ENCODE peak calls at places on chromosomes 3 and 15, in five cellular contexts. One of them, this sample, is unnamed.
A peak's percentile ranks its signal among the peaks of the same experiment; 100 is the strongest.

GRCh38 chr3:51997935-51998596 is 2.4 kb upstream of the RPL29 start:
- DNase-seq in AG04450: no peak
- DNase-seq in CD4-positive, alpha-beta T cell: no peak
- DNase-seq in hepatocyte: peak; percentile 63
- DNase-seq in effector memory CD4-positive, alpha-beta T cell: no peak
- DNase-seq in this sample: no peak

GRCh38 chr3:37999836-38000235 is 9.2 kb downstream of the VILL start:
- DNase-seq in AG04450: no peak
- DNase-seq in hepatocyte: no peak
- DNase-seq in effector memory CD4-positive, alpha-beta T cell: no peak
- DNase-seq in CD4-positive, alpha-beta T cell: no peak
- DNase-seq in this sample: no peak

GRCh38 chr3:3127432-3128010 is 781 bp downstream of the TRNT1 start:
- DNase-seq in AG04450: no peak
- DNase-seq in effector memory CD4-positive, alpha-beta T cell: no peak
- DNase-seq in CD4-positive, alpha-beta T cell: peak; percentile 24
- DNase-seq in hepatocyte: peak; percentile 12
- DNase-seq in this sample: no peak

GRCh38 chr15:71596672-71597071 is 213.7 kb upstream of the NR2E3 start:
- DNase-seq in effector memory CD4-positive, alpha-beta T cell: no peak
- DNase-seq in CD4-positive, alpha-beta T cell: no peak
- DNase-seq in AG04450: no peak
- DNase-seq in hepatocyte: no peak
- DNase-seq in this sample: no peak

GRCh38 chr15:100204211-100204610 is 137.6 kb downstream of the ADAMTS17 start:
- DNase-seq in hepatocyte: no peak
- DNase-seq in AG04450: no peak
- DNase-seq in effector memory CD4-positive, alpha-beta T cell: no peak
- DNase-seq in CD4-positive, alpha-beta T cell: no peak
- DNase-seq in this sample: no peak

GRCh38 chr3:47197287-47197686 is 33.4 kb upstream of the SETD2 start:
- DNase-seq in CD4-positive, alpha-beta T cell: no peak
- DNase-seq in hepatocyte: no peak
- DNase-seq in AG04450: no peak
- DNase-seq in effector memory CD4-positive, alpha-beta T cell: no peak
- DNase-seq in this sample: no peak

GRCh38 chr3:197456271-197457091 is 99.3 kb downstream of the BDH1 start:
- DNase-seq in CD4-positive, alpha-beta T cell: peak; percentile 13
- DNase-seq in hepatocyte: peak; percentile 92
- DNase-seq in effector memory CD4-positive, alpha-beta T cell: no peak
- DNase-seq in AG04450: peak; percentile 75
- DNase-seq in this sample: no peak

GRCh38 chr3:13548696-13549512 is at the start of gene FBLN2:
- DNase-seq in effector memory CD4-positive, alpha-beta T cell: no peak
- DNase-seq in AG04450: no peak
- DNase-seq in hepatocyte: peak; percentile 83
- DNase-seq in CD4-positive, alpha-beta T cell: no peak
- DNase-seq in this sample: no peak

GRCh38 chr3:174100744-174101143 is 703.2 kb downstream of the NLGN1 start:
- DNase-seq in hepatocyte: no peak
- DNase-seq in AG04450: no peak
- DNase-seq in effector memory CD4-positive, alpha-beta T cell: no peak
- DNase-seq in CD4-positive, alpha-beta T cell: no peak
- DNase-seq in this sample: no peak

GRCh38 chr3:177426151-177426904 is 229.0 kb upstream of the TBL1XR1 start:
- DNase-seq in hepatocyte: no peak
- DNase-seq in effector memory CD4-positive, alpha-beta T cell: no peak
- DNase-seq in CD4-positive, alpha-beta T cell: no peak
- DNase-seq in AG04450: no peak
- DNase-seq in this sample: no peak

GRCh38 chr3:118772036-118773030 is 262.3 kb downstream of the IGSF11 start:
- DNase-seq in CD4-positive, alpha-beta T cell: no peak
- DNase-seq in effector memory CD4-positive, alpha-beta T cell: no peak
- DNase-seq in AG04450: no peak
- DNase-seq in hepatocyte: peak; percentile 41
- DNase-seq in this sample: no peak

GRCh38 chr15:95682129-95682528 is 648.4 kb upstream of the NR2F2 start:
- DNase-seq in hepatocyte: no peak
- DNase-seq in CD4-positive, alpha-beta T cell: no peak
- DNase-seq in AG04450: no peak
- DNase-seq in effector memory CD4-positive, alpha-beta T cell: no peak
- DNase-seq in this sample: no peak

GRCh38 chr3:66991478-66991877 is 6.6 kb upstream of the KBTBD8 start:
- DNase-seq in effector memory CD4-positive, alpha-beta T cell: no peak
- DNase-seq in CD4-positive, alpha-beta T cell: no peak
- DNase-seq in hepatocyte: peak; percentile 49
- DNase-seq in AG04450: peak; percentile 83
- DNase-seq in this sample: no peak

GRCh38 chr3:30996467-30996866 is 102.0 kb upstream of the GADL1 start:
- DNase-seq in CD4-positive, alpha-beta T cell: no peak
- DNase-seq in effector memory CD4-positive, alpha-beta T cell: no peak
- DNase-seq in hepatocyte: no peak
- DNase-seq in AG04450: no peak
- DNase-seq in this sample: no peak

DNA sequence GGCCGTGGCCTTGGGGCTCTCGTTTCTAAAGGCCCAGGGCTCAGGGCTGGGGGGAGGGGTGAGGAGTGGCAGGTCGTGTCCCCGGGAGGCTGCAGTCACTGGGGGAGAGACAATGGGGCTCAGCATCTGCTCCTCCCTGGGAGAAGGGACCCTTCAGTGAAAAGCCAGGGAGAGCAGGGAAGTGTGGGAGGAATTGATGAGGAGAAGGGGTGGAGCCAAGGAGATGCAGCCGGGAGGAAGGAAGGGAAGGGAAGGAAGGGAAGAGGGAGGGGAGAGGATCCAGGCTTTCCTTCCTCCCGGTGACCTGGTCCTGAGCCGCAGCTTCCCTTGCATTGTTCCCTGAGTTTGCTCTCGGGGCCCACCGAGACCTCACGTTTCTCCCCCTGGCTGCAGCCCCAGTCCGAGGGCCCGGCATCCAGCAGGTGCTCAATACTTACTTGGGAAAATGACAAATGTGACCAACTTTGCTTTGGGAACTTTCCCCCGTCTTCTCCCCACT is 1.4 kb upstream of the ZNF710 start:
- DNase-seq in hepatocyte: peak; percentile 67
- DNase-seq in effector memory CD4-positive, alpha-beta T cell: no peak
- DNase-seq in AG04450: no peak
- DNase-seq in CD4-positive, alpha-beta T cell: no peak
- DNase-seq in this sample: no peak
- H3K27ac ChIP-seq in hepatocyte: peak overlapping the region; percentile 96
- H3K27ac ChIP-seq in effector memory CD4-positive, alpha-beta T cell: no peak overlapping the region
- H3K27ac ChIP-seq in AG04450: peak overlapping the region; percentile 52
- H3K27ac ChIP-seq in CD4-positive, alpha-beta T cell: no peak overlapping the region
- H3K27ac ChIP-seq in this sample: no peak overlapping the region

DNA sequence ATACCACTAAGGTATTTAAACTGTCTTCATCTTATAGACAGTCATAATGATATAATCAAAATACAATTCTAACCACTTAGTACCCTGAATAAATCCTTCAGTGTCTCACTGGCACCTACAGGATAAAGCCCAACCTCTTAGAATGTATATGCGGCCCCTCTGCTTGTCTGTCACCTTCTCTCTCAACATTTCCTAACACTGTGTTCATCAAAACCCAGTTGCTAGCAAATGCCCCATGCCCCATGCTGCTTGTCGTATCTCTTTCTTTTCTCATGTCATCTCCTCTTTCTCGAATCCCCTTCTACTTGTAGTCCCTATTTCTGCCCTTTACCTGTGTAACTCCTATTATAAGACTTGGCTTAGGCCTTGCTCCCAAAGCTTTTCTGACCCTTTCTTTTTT is 24.6 kb upstream of the PLSCR4 start:
- DNase-seq in hepatocyte: no peak
- DNase-seq in CD4-positive, alpha-beta T cell: no peak
- DNase-seq in AG04450: no peak
- DNase-seq in effector memory CD4-positive, alpha-beta T cell: no peak
- DNase-seq in this sample: no peak
- H3K27ac ChIP-seq in hepatocyte: no peak overlapping the region
- H3K27ac ChIP-seq in CD4-positive, alpha-beta T cell: no peak overlapping the region
- H3K27ac ChIP-seq in AG04450: no peak overlapping the region
- H3K27ac ChIP-seq in effector memory CD4-positive, alpha-beta T cell: no peak overlapping the region
- H3K27ac ChIP-seq in this sample: no peak overlapping the region

GRCh38 chr15:83854950-83855707 is 201.2 kb downstream of the ADAMTSL3 start:
- DNase-seq in AG04450: no peak
- DNase-seq in effector memory CD4-positive, alpha-beta T cell: no peak
- DNase-seq in CD4-positive, alpha-beta T cell: no peak
- DNase-seq in hepatocyte: no peak
- DNase-seq in this sample: no peak
- H3K27ac ChIP-seq in AG04450: no peak overlapping the region
- H3K27ac ChIP-seq in effector memory CD4-positive, alpha-beta T cell: no peak overlapping the region
- H3K27ac ChIP-seq in CD4-positive, alpha-beta T cell: no peak overlapping the region
- H3K27ac ChIP-seq in hepatocyte: no peak overlapping the region
- H3K27ac ChIP-seq in this sample: no peak overlapping the region

GRCh38 chr3:17535173-17535730 is 207.2 kb downstream of the TBC1D5 start:
- DNase-seq in hepatocyte: no peak
- DNase-seq in CD4-positive, alpha-beta T cell: no peak
- DNase-seq in effector memory CD4-positive, alpha-beta T cell: no peak
- DNase-seq in AG04450: no peak
- DNase-seq in this sample: no peak
- H3K27ac ChIP-seq in hepatocyte: no peak overlapping the region
- H3K27ac ChIP-seq in CD4-positive, alpha-beta T cell: no peak overlapping the region
- H3K27ac ChIP-seq in effector memory CD4-positive, alpha-beta T cell: no peak overlapping the region
- H3K27ac ChIP-seq in AG04450: no peak overlapping the region
- H3K27ac ChIP-seq in this sample: no peak overlapping the region

GRCh38 chr15:49301562-49301961 is 121.5 kb upstream of the FGF7 start:
- DNase-seq in AG04450: no peak
- DNase-seq in effector memory CD4-positive, alpha-beta T cell: no peak
- DNase-seq in hepatocyte: no peak
- DNase-seq in CD4-positive, alpha-beta T cell: no peak
- DNase-seq in this sample: no peak
- H3K27ac ChIP-seq in AG04450: no peak overlapping the region
- H3K27ac ChIP-seq in effector memory CD4-positive, alpha-beta T cell: no peak overlapping the region
- H3K27ac ChIP-seq in hepatocyte: no peak overlapping the region
- H3K27ac ChIP-seq in CD4-positive, alpha-beta T cell: no peak overlapping the region
- H3K27ac ChIP-seq in this sample: no peak overlapping the region